ENCODE peak calls at places on chromosomes 16 and 17, in five cellular contexts. F is astrocyte of the spinal cord, S is GM20000, P is bronchial epithelial cell, Q is neural progenitor cell. T is an unnamed sample.
A peak's percentile ranks its signal among the peaks of the same experiment; 100 is the strongest.

GRCh38 chr17:54736573-54736972 is 164.1 kb upstream of the TOM1L1 start:
- DNase-seq in F (no peak), S (no peak), P (no peak), Q (no peak), T (no peak)

GRCh38 chr16:81366316-81366932 is 51.7 kb downstream of the GAN start:
- DNase-seq in F (peak; percentile 60), S (peak; percentile 53), P (peak; percentile 58), Q (peak; percentile 60), T (peak; percentile 36)

GRCh38 chr17:72151565-72152391 is 31.0 kb downstream of the SOX9 start:
- DNase-seq in F (peak; percentile 61), S (no peak), P (peak; percentile 44), Q (peak; percentile 58), T (peak; percentile 62)

GRCh38 chr16:81008151-81008789 is 1.3 kb downstream of the CENPN start:
- DNase-seq in F (no peak), S (no peak), P (no peak), Q (no peak), T (no peak)

GRCh38 chr16:907361-907760 is 63.4 kb downstream of the LMF1 start:
- DNase-seq in F (no peak), S (no peak), P (no peak), Q (no peak), T (no peak)

GRCh38 chr17:19727466-19728113 is 11.2 kb upstream of the SLC47A2 start:
- DNase-seq in F (peak; percentile 46), S (no peak), P (peak; percentile 85), Q (no peak), T (no peak)

GRCh38 chr17:19418312-19418992 is 7.4 kb downstream of the RNF112 start:
- DNase-seq in F (peak; percentile 67), S (no peak), P (peak; percentile 65), Q (no peak), T (peak; percentile 7)

GRCh38 chr16:11546522-11547485 is 39.9 kb downstream of the LITAF start:
- DNase-seq in F (peak; percentile 35), S (no peak), P (peak; percentile 55), Q (no peak), T (no peak)

GRCh38 chr16:995087-995486 is 13.5 kb downstream of the SOX8 start:
- DNase-seq in F (peak; percentile 46), S (no peak), P (no peak), Q (peak; percentile 50), T (no peak)

GRCh38 chr17:9002610-9003354 is 18.5 kb upstream of the NTN1 start:
- DNase-seq in F (no peak), S (peak; percentile 77), P (no peak), Q (peak; percentile 82), T (peak; percentile 57)

GRCh38 chr17:76901542-76902197 is 33.5 kb downstream of the MGAT5B start:
- DNase-seq in F (no peak), S (no peak), P (no peak), Q (no peak), T (no peak)

GRCh38 chr16:83660282-83660681 is 147.5 kb upstream of the HSBP1 start:
- DNase-seq in F (no peak), S (no peak), P (no peak), Q (no peak), T (no peak)

GRCh38 chr17:76734080-76734840 is 2.9 kb downstream of the SRSF2 start:
- DNase-seq in F (no peak), S (no peak), P (peak; percentile 38), Q (no peak), T (no peak)

GRCh38 chr17:48612854-48613691 is 2.0 kb downstream of the HOXB8 start:
- DNase-seq in F (peak; percentile 53), S (peak; percentile 84), P (no peak), Q (peak; percentile 71), T (no peak)

GRCh38 chr17:17748179-17748578 is 66.9 kb downstream of the RAI1 start:
- DNase-seq in F (no peak), S (no peak), P (no peak), Q (no peak), T (no peak)
- TF ChIP-seq CTCF in F (no peak), S (peak; percentile 18), P (peak; percentile 12), Q (peak; percentile 29), T (no peak)

GRCh38 chr16:27169511-27170071 is 33.7 kb upstream of the KDM8 start:
- DNase-seq in F (peak; percentile 92), S (no peak), P (peak; percentile 83), Q (peak; percentile 29), T (peak; percentile 47)
- TF ChIP-seq CTCF in F (peak; percentile 37), S (no peak), P (peak; percentile 50), Q (peak; percentile 31), T (peak; percentile 24)

GRCh38 chr17:81042606-81043005 is 7.7 kb downstream of the BAIAP2 start:
- DNase-seq in F (no peak), S (no peak), P (no peak), Q (no peak), T (no peak)

GRCh38 chr17:81039096-81039495 is 4.1 kb downstream of the BAIAP2 start:
- DNase-seq in F (no peak), S (no peak), P (no peak), Q (no peak), T (no peak)

GRCh38 chr17:81043319-81043724 is 8.4 kb downstream of the BAIAP2 start:
- DNase-seq in F (no peak), S (no peak), P (no peak), Q (no peak), T (no peak)

GRCh38 chr17:81039854-81040758 is 5.2 kb downstream of the BAIAP2 start:
- DNase-seq in F (peak; percentile 78), S (no peak), P (peak; percentile 52), Q (no peak), T (peak; percentile 35)

GRCh38 chr17:81040791-81041337 is 5.9 kb downstream of the BAIAP2 start:
- DNase-seq in F (no peak), S (peak; percentile 63), P (no peak), Q (peak; percentile 52), T (peak; percentile 53)
- TF ChIP-seq CTCF in F (peak; percentile 49), S (peak; percentile 4), P (peak; percentile 63), Q (peak; percentile 52), T (peak; percentile 23)

DNA sequence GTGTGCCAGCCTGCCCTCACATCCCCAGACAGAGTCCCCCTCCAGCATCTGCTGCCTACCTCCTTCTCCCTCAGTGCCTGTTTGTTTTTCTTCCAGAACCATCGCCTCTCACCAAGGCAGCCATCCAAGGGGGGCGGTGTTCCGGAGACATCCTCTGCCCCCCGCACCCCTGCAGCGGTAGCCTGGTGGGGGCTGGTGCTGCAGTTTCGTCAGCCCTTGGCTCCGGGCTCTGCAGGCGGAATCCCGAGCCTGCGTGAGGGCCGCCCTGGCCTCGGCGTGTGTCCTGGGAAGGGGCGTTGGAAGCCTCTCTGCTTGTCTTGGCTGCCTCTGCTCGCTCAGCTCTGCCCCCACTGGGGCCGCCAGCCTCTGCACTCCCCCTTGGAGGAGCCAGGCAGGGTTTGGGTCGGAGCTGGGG is 126.0 kb upstream of the CIBAR2 start:
- DNase-seq in F (peak; percentile 92), S (no peak), P (no peak), Q (peak; percentile 77), T (no peak)
- TF ChIP-seq CTCF in F (peak; percentile 41), S (no peak), P (no peak), Q (peak; percentile 40), T (no peak)

GRCh38 chr16:13543850-13544249 is 376.1 kb upstream of the ERCC4 start:
- DNase-seq in F (no peak), S (no peak), P (no peak), Q (no peak), T (no peak)

GRCh38 chr16:13540771-13541170 is 379.2 kb upstream of the ERCC4 start:
- DNase-seq in F (no peak), S (no peak), P (no peak), Q (no peak), T (no peak)

DNA sequence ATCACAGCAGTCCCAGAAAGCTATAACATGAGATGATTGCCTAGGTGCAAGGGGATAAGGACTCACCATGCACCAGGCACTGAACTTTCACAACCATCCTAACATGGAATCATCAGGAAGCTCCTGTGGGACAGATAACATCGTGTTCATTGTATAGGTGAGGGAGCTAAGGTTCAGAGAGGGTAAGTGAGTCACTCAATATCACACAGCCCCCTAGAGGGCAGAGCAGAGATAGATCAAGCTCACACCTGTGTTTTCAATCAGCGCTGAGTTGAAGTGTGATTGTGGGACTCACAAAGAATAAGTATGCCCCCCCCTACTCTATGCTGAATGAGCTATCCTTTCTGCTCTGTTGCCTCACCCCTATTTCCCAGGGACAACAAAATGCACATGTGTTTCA is 377.7 kb upstream of the ERCC4 start:
- DNase-seq in F (no peak), S (no peak), P (no peak), Q (no peak), T (no peak)
- TF ChIP-seq CTCF in F (no peak), S (no peak), P (no peak), Q (no peak), T (no peak)

GRCh38 chr17:33015716-33016346 is 24.2 kb downstream of the SPACA3 start:
- DNase-seq in F (no peak), S (no peak), P (peak; percentile 70), Q (no peak), T (no peak)

GRCh38 chr17:33019161-33019560 is 27.5 kb downstream of the SPACA3 start:
- DNase-seq in F (no peak), S (no peak), P (no peak), Q (no peak), T (no peak)

GRCh38 chr17:33014751-33015150 is 23.1 kb downstream of the SPACA3 start:
- DNase-seq in F (no peak), S (no peak), P (no peak), Q (no peak), T (peak; percentile 51)

GRCh38 chr17:33017366-33017765 is 25.7 kb downstream of the SPACA3 start:
- DNase-seq in F (no peak), S (no peak), P (no peak), Q (no peak), T (no peak)

DNA sequence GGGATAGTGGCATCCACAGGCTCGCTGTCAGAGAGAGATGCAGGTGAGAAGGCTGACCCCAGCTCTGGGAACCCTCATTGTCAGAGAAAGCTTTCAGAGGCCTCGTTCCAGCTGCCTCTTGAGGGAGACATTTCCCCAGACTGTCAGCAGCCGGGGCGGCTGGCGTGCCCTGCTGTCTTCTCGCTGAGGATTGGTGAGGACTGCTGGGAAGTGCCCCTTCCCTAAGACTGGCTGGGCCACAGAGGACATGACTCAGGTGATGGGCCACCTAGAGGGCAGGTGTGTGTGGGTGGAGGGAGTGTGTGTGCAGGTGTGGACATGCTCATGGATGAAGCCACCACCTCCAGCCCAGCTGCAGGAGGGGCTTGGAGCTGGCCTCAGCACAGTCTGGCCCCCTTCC is 25.3 kb downstream of the SPACA3 start:
- DNase-seq in F (no peak), S (no peak), P (peak; percentile 79), Q (peak; percentile 13), T (no peak)
- TF ChIP-seq CTCF in F (no peak), S (no peak), P (peak; percentile 30), Q (no peak), T (no peak)

T was measured in Calu3.